ENCODE peak calls at places on chromosome 1, in six cellular contexts. D, C, P, V, E and X are unnamed samples. For H3K4me1, the result is how much of the 10 kb centered on the place peaks cover.

GRCh38 chr1:186079084-186079684 is 295.9 kb downstream of the TPR start:
- DNase-seq in D (no peak), C (no peak), P (no peak), V (no peak), E (no peak), X (no peak)

GRCh38 chr1:216822480-216822879 is 99.3 kb upstream of the ESRRG start:
- DNase-seq in D (no peak), C (no peak), P (no peak), V (no peak), E (no peak), X (peak)

GRCh38 chr1:3631330-3631729 is 6.5 kb downstream of the TPRG1L start:
- DNase-seq in D (no peak), C (peak), P (no peak), V (no peak), E (no peak), X (no peak)

GRCh38 chr1:54538538-54538937 is 9.5 kb upstream of the ACOT11 start:
- DNase-seq in D (no peak), C (no peak), P (no peak), V (no peak), E (no peak), X (no peak)

GRCh38 chr1:229227298-229227919 is 43.5 kb upstream of the RAB4A start:
- DNase-seq in D (peak), C (peak), P (no peak), V (peak), E (peak), X (peak)

GRCh38 chr1:113042336-113043143 is 30.5 kb upstream of the LRIG2 start:
- DNase-seq in D (peak), C (peak), P (no peak), V (peak), E (peak), X (peak)

GRCh38 chr1:201248721-201249559 is 34.4 kb upstream of the PKP1 start:
- DNase-seq in D (no peak), C (no peak), P (no peak), V (no peak), E (no peak), X (no peak)

GRCh38 chr1:87826639-87827345 is 498.1 kb downstream of the LMO4 start:
- DNase-seq in D (peak), C (peak), P (peak), V (no peak), E (peak), X (no peak)

GRCh38 chr1:95716097-95716496 is 482.1 kb downstream of the RWDD3 start:
- DNase-seq in D (no peak), C (no peak), P (no peak), V (no peak), E (no peak), X (no peak)

GRCh38 chr1:89271616-89272015 is 1.0 kb downstream of the GBP5 start:
- DNase-seq in D (peak), C (no peak), P (no peak), V (no peak), E (no peak), X (no peak)

GRCh38 chr1:25134801-25135585 is 97.3 kb downstream of the SYF2 start:
- DNase-seq in D (no peak), C (no peak), P (no peak), V (no peak), E (no peak), X (no peak)

GRCh38 chr1:6519935-6520621 is 28.6 kb upstream of the PLEKHG5 start:
- DNase-seq in D (peak), C (no peak), P (no peak), V (no peak), E (no peak), X (no peak)

GRCh38 chr1:54403377-54403776 is 2.8 kb downstream of the SSBP3 start:
- DNase-seq in D (peak), C (no peak), P (no peak), V (no peak), E (no peak), X (no peak)

GRCh38 chr1:38094711-38095336 is 48.2 kb upstream of the POU3F1 start:
- DNase-seq in D (no peak), C (no peak), P (no peak), V (no peak), E (no peak), X (no peak)

GRCh38 chr1:55044617-55045397 is 5.5 kb downstream of the PCSK9 start:
- DNase-seq in D (no peak), C (no peak), P (no peak), V (no peak), E (no peak), X (no peak)

GRCh38 chr1:173946380-173946921 is 29.3 kb upstream of the SERPINC1 start:
- DNase-seq in D (no peak), C (no peak), P (no peak), V (no peak), E (no peak), X (no peak)

GRCh38 chr1:84379128-84379527 is 19.2 kb upstream of the DNASE2B start:
- DNase-seq in D (peak), C (no peak), P (no peak), V (no peak), E (no peak), X (no peak)

GRCh38 chr1:16905856-16906702 is 10.3 kb downstream of the RNU1-2 start:
- DNase-seq in D (no peak), C (no peak), P (no peak), V (no peak), E (no peak), X (no peak)

GRCh38 chr1:205568469-205569361 is 63.1 kb downstream of the ELK4 start:
- DNase-seq in D (peak), C (peak), P (no peak), V (peak), E (no peak), X (no peak)
- H3K4me3 ChIP-seq in D (no peak), C (no peak), P (no peak), V (no peak), E (peak), X (peak)

DNA sequence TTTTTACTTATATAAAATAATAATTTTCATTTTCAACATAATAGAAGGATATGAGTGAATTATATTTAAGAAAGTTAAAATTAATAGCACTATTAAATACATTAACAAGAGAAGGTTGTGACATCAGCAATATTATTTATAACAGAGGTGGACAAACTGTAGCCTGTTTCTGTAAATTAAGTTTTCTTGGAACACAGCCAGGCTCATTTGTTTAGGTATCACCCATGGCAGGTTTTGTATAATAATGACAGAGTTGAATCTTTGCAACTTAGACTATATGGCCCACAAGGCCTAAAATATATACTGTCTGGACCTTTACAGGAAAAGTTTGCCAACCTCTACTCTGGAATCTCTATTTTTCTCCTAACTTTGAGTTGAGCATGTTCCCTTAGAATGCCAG is 42.8 kb upstream of the CACYBP start:
- DNase-seq in D (no peak), C (no peak), P (no peak), V (no peak), E (no peak), X (no peak)
- H3K4me1 ChIP-seq in D (under half), C (under half), P (under half), V (under half), E (under half), X (under half)

GRCh38 chr1:21005840-21006239 is 170.9 kb downstream of the EIF4G3 start:
- DNase-seq in D (no peak), C (no peak), P (no peak), V (no peak), E (no peak), X (no peak)
- H3K4me3 ChIP-seq in D (no peak), C (no peak), P (no peak), V (no peak), E (no peak), X (no peak)

GRCh38 chr1:9728451-9729295 is 77.1 kb downstream of the PIK3CD start:
- DNase-seq in D (no peak), C (no peak), P (no peak), V (no peak), E (no peak), X (no peak)
- H3K4me1 ChIP-seq in D (under half), C (under half), P (under half), V (under half), E (under half), X (under half)

DNA sequence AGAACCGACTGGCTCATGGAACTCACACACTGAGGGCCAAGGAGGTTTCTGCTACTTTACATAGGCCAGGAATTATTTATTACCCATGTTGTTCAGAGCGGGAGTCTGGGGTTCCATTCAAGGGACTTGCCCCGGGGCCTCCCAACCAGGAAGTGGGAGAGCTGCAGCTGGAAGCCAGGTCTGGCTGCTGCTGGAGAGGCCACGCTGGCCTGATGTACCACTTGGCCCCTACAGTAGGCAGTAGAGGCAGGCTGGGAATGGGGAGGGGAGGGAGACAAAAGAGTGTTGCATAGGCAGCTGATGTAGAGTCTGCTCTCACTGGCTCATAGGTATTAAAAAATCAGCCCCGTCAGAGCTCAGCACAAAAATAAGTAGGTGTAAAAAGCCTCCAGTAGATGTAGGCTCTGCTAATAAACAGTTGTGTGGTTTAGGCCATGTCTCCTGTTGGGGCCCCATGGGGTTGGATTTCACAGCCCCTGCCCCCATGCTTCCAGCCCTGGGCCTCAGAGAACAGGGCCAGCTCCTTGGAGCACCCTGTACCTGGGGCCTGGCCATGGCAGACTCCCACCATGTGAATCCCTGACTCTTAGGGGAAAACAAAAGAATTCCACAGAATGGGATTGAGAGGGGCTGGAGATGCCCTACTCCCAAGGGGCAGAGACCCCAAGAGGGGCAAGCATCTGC is 11.7 kb downstream of the LRP8 start:
- DNase-seq in D (no peak), C (no peak), P (no peak), V (peak), E (no peak), X (no peak)
- H3K4me3 ChIP-seq in D (no peak), C (no peak), P (no peak), V (no peak), E (no peak), X (no peak)

GRCh38 chr1:156750932-156751723 is at the start of gene HDGF:
- DNase-seq in D (peak), C (peak), P (no peak), V (peak), E (peak), X (peak)
- H3K4me1 ChIP-seq in D (half or more), C (half or more), P (under half), V (under half), E (half or more), X (under half)

GRCh38 chr1:231416896-231417295 is 5.2 kb downstream of the EGLN1 start:
- DNase-seq in D (peak), C (no peak), P (no peak), V (no peak), E (no peak), X (no peak)
- H3K4me3 ChIP-seq in D (peak), C (no peak), P (peak), V (no peak), E (peak), X (no peak)

GRCh38 chr1:28241633-28242241 is 5.8 kb downstream of the ATP5IF1 start:
- DNase-seq in D (no peak), C (no peak), P (no peak), V (no peak), E (no peak), X (no peak)
- H3K4me1 ChIP-seq in D (under half), C (under half), P (under half), V (under half), E (half or more), X (under half)

DNA sequence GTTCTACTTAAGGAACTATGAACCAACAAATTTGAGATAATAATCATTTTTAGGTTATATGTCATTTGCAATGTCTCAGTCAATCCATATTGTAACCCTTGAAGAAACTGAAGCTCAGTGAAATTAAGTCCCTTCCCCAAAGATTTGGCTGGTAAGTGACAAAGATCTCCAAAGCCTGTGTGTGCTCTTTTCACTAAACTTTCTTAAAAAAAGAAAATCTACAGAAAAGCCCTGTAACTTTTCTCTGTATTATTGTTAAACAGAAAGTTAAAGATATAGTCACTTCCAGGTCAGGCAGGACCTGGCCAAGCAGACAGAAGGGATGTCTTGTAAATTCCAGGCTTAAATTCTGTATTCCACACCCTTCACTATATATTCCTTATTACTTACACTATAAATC is 1.5 kb downstream of the LIX1L start:
- DNase-seq in D (no peak), C (no peak), P (no peak), V (no peak), E (no peak), X (no peak)
- H3K4me3 ChIP-seq in D (peak), C (peak), P (peak), V (no peak), E (peak), X (no peak)